ENCODE peak calls at places on chromosomes 11 and 22, in eight cellular contexts. U, E, F, C, B, W, Y and H are unnamed samples.
A peak's percentile ranks its signal among the peaks of the same experiment; 100 is the strongest.

GRCh38 chr22:25795437-25795836 is 53.4 kb downstream of the MYO18B start:
- DNase-seq in U (no peak), E (no peak), F (no peak), C (no peak), B (no peak), W (no peak), Y (no peak), H (no peak)

GRCh38 chr11:96567667-96568066 is 177.9 kb downstream of the JRKL start:
- DNase-seq in U (no peak), E (no peak), F (no peak), C (no peak), B (no peak), W (no peak), Y (no peak), H (no peak)

GRCh38 chr11:69942333-69942820 is 123.2 kb upstream of the FGF3 start:
- DNase-seq in U (no peak), E (no peak), F (no peak), C (no peak), B (peak; percentile 46), W (no peak), Y (no peak), H (no peak)

GRCh38 chr11:66478823-66479740 is 1.2 kb upstream of the DPP3 start:
- DNase-seq in U (no peak), E (peak; percentile 23), F (peak; percentile 64), C (peak; percentile 98), B (peak; percentile 81), W (peak; percentile 47), Y (peak; percentile 36), H (no peak)

GRCh38 chr11:57639321-57640067 is 10.2 kb downstream of the YPEL4 start:
- DNase-seq in U (no peak), E (no peak), F (no peak), C (peak; percentile 98), B (no peak), W (no peak), Y (no peak), H (no peak)

GRCh38 chr11:66617148-66617814 is 851 bp downstream of the RBM14 start:
- DNase-seq in U (no peak), E (no peak), F (peak; percentile 86), C (no peak), B (peak; percentile 92), W (peak; percentile 80), Y (no peak), H (no peak)

GRCh38 chr22:41913040-41913719 is 1.7 kb downstream of the SHISA8 start:
- DNase-seq in U (no peak), E (no peak), F (no peak), C (no peak), B (no peak), W (no peak), Y (no peak), H (no peak)

GRCh38 chr11:69711824-69712801 is 8.3 kb upstream of the FGF19 start:
- DNase-seq in U (no peak), E (peak; percentile 35), F (no peak), C (no peak), B (no peak), W (no peak), Y (no peak), H (no peak)

GRCh38 chr22:46734830-46735453 is 3.1 kb downstream of the CERK start:
- DNase-seq in U (no peak), E (peak; percentile 86), F (peak; percentile 55), C (no peak), B (peak; percentile 83), W (no peak), Y (no peak), H (peak; percentile 53)

GRCh38 chr11:45924036-45924915 is 1.8 kb downstream of the LARGE2 start:
- DNase-seq in U (no peak), E (no peak), F (no peak), C (no peak), B (peak; percentile 60), W (no peak), Y (no peak), H (no peak)

GRCh38 chr22:36233796-36234195 is 5.5 kb downstream of the APOL2 start:
- DNase-seq in U (no peak), E (no peak), F (no peak), C (no peak), B (no peak), W (no peak), Y (no peak), H (no peak)

GRCh38 chr22:42649261-42650056 is at the start of gene CYB5R3:
- DNase-seq in U (peak; percentile 52), E (peak; percentile 67), F (peak; percentile 92), C (peak; percentile 91), B (peak; percentile 93), W (peak; percentile 88), Y (peak; percentile 82), H (peak; percentile 77)

GRCh38 chr11:76935030-76935429 is 74.3 kb downstream of the ACER3 start:
- DNase-seq in U (no peak), E (no peak), F (no peak), C (no peak), B (no peak), W (no peak), Y (no peak), H (no peak)

GRCh38 chr22:49207008-49207775 is 620.5 kb downstream of the BRD1 start:
- DNase-seq in U (no peak), E (no peak), F (no peak), C (no peak), B (peak; percentile 47), W (no peak), Y (no peak), H (no peak)

GRCh38 chr11:134533511-134533910 is 121.5 kb upstream of the B3GAT1 start:
- DNase-seq in U (no peak), E (no peak), F (no peak), C (no peak), B (peak; percentile 15), W (no peak), Y (no peak), H (no peak)

GRCh38 chr11:64663656-64664055 is 59.3 kb downstream of the NRXN2 start:
- DNase-seq in U (no peak), E (no peak), F (no peak), C (no peak), B (no peak), W (no peak), Y (no peak), H (no peak)

GRCh38 chr11:126102436-126102894 is 39.8 kb upstream of the CDON start:
- DNase-seq in U (no peak), E (no peak), F (peak; percentile 51), C (no peak), B (peak; percentile 88), W (peak; percentile 33), Y (no peak), H (no peak)

GRCh38 chr11:110858556-110858921 is 146.3 kb upstream of the ARHGAP20 start:
- DNase-seq in U (no peak), E (no peak), F (peak; percentile 56), C (no peak), B (no peak), W (peak; percentile 68), Y (no peak), H (no peak)

GRCh38 chr11:31810779-31811647 is at the start of gene PAX6:
- DNase-seq in U (peak; percentile 93), E (peak; percentile 37), F (no peak), C (peak; percentile 99), B (no peak), W (no peak), Y (peak; percentile 99), H (peak; percentile 21)

GRCh38 chr11:1105183-1105565 is 30.5 kb downstream of the MUC2 start:
- DNase-seq in U (no peak), E (no peak), F (no peak), C (no peak), B (no peak), W (no peak), Y (no peak), H (no peak)

GRCh38 chr11:113387605-113388211 is at the start of gene ANKK1:
- DNase-seq in U (no peak), E (no peak), F (no peak), C (no peak), B (no peak), W (no peak), Y (peak; percentile 14), H (no peak)